ENCODE peak calls at places on chromosome 9, in nine cellular contexts. R is upper lobe of right lung; K is activated T-helper 9 cell treated with anti-CD3 and anti-CD28 coated beads, Interleukin-2, amount 50 U/mL, for 16 hours; Y is mesendoderm; E is EL; C is astrocyte of the spinal cord; H is endothelial cell of umbilical vein; F is stimulated activated CD8-positive, alpha-beta memory T cell treated with anti-CD3 and anti-CD28 coated beads, Interleukin-12 subunit alpha, Interleukin-12 subunit beta, amount 100 ng/mL, for 1 hour; N is ecto neural progenitor cell. T is an unnamed sample.

GRCh38 chr9:38380230-38380871 is 12.2 kb upstream of the ALDH1B1 start:
- DNase-seq in N (peak; percentile 41), H (no peak), E (no peak), R (no peak), C (no peak), K (no peak), Y (peak; percentile 61), F (no peak), T (no peak)

GRCh38 chr9:138010861-138011260 is 133.3 kb downstream of the CACNA1B start:
- DNase-seq in E (no peak), H (no peak), N (no peak), C (no peak), Y (no peak), K (no peak), F (no peak), R (peak; percentile 48), T (no peak)

GRCh38 chr9:105636331-105636730 is 25.9 kb upstream of the TAL2 start:
- DNase-seq in E (no peak), N (no peak), H (peak; percentile 15), K (no peak), Y (no peak), R (no peak), C (no peak), F (no peak), T (no peak)

GRCh38 chr9:127222388-127223095 is 42.0 kb upstream of the GARNL3 start:
- DNase-seq in K (no peak), Y (no peak), C (no peak), N (no peak), F (no peak), H (no peak), E (no peak), R (no peak), T (no peak)

GRCh38 chr9:74810200-74810599 is 77.5 kb downstream of the TRPM6 start:
- DNase-seq in K (no peak), R (no peak), N (no peak), Y (no peak), F (no peak), H (no peak), E (no peak), C (no peak), T (no peak)

GRCh38 chr9:12640866-12641636 is 52.1 kb upstream of the TYRP1 start:
- DNase-seq in N (no peak), F (no peak), R (no peak), Y (no peak), E (no peak), K (no peak), C (no peak), H (no peak), T (no peak)

GRCh38 chr9:93058357-93059096 is at the start of gene SUSD3:
- DNase-seq in N (peak; percentile 86), F (no peak), H (peak; percentile 32), Y (peak; percentile 90), K (peak; percentile 62), C (no peak), E (peak; percentile 33), R (peak; percentile 86), T (peak; percentile 35)

GRCh38 chr9:101514056-101514455 is 19.6 kb upstream of the RNF20 start:
- DNase-seq in E (peak; percentile 81), F (no peak), Y (peak; percentile 38), K (no peak), C (peak; percentile 35), R (no peak), N (no peak), H (no peak), T (peak; percentile 73)

GRCh38 chr9:95095619-95096355 is 221.7 kb downstream of the FANCC start:
- DNase-seq in N (no peak), K (no peak), R (no peak), E (no peak), Y (no peak), C (no peak), H (no peak), F (no peak), T (no peak)

GRCh38 chr9:130265431-130266235 is at the start of gene HMCN2:
- DNase-seq in H (no peak), C (no peak), Y (peak; percentile 74), F (no peak), N (peak; percentile 59), E (no peak), R (no peak), K (no peak), T (peak; percentile 9)

GRCh38 chr9:137832830-137833590 is 44.6 kb upstream of the CACNA1B start:
- DNase-seq in R (no peak), Y (no peak), N (no peak), C (no peak), H (no peak), F (no peak), K (no peak), E (no peak), T (no peak)

GRCh38 chr9:137030528-137030927 is 1.4 kb downstream of the FUT7 start:
- DNase-seq in R (peak; percentile 85), N (no peak), H (no peak), Y (no peak), F (no peak), K (peak; percentile 41), E (no peak), C (no peak), T (no peak)

GRCh38 chr9:90642570-90643539 is at the start of gene DIRAS2:
- DNase-seq in E (peak; percentile 32), Y (peak; percentile 81), K (no peak), R (peak; percentile 84), N (peak; percentile 79), C (peak; percentile 70), H (peak; percentile 30), F (no peak), T (peak; percentile 65)

GRCh38 chr9:79256691-79257213 is 315.0 kb upstream of the TLE4 start:
- DNase-seq in E (peak; percentile 77), H (no peak), R (no peak), N (peak; percentile 74), Y (no peak), K (no peak), F (no peak), C (peak; percentile 96), T (peak; percentile 23)

GRCh38 chr9:14633148-14633547 is 60.1 kb downstream of the ZDHHC21 start:
- DNase-seq in E (no peak), H (no peak), Y (peak; percentile 41), N (no peak), K (no peak), F (no peak), R (no peak), C (no peak), T (no peak)

GRCh38 chr9:133238272-133238850 is 29.3 kb upstream of the OBP2B start:
- DNase-seq in F (peak; percentile 4), H (peak; percentile 47), E (peak; percentile 67), R (peak; percentile 92), Y (peak; percentile 96), N (peak; percentile 90), C (peak; percentile 2), K (no peak), T (peak; percentile 38)

GRCh38 chr9:110081395-110081794 is 126.6 kb downstream of the C9orf152 start:
- DNase-seq in K (no peak), H (no peak), F (no peak), Y (peak; percentile 44), N (no peak), C (peak; percentile 65), E (peak; percentile 41), R (no peak), T (peak; percentile 82)

GRCh38 chr9:129408535-129409215 is 212.2 kb downstream of the C9orf50 start:
- DNase-seq in E (no peak), F (no peak), K (no peak), C (no peak), H (no peak), R (no peak), Y (no peak), N (no peak), T (no peak)

GRCh38 chr9:129491486-129491855 is 129.4 kb downstream of the C9orf50 start:
- DNase-seq in N (no peak), Y (no peak), C (no peak), K (no peak), E (no peak), R (peak; percentile 83), F (no peak), H (peak; percentile 30), T (peak; percentile 75)

T was measured in choroid plexus epithelial cell.